ENCODE peak calls at places on chromosomes 12 and 14, in ten cellular contexts. F, S, R, M, D, A, V, T, P and G are unnamed samples.

GRCh38 chr12:127254420-127254955 is 1012.5 kb upstream of the TMEM132C start:
- DNase-seq in F (no peak), S (no peak), R (no peak), M (no peak), D (no peak), A (no peak), V (no peak), T (no peak), P (no peak), G (no peak)

GRCh38 chr14:22502007-22502406 is 87.0 kb downstream of the DAD1 start:
- DNase-seq in F (no peak), S (peak; percentile 52), R (no peak), M (no peak), D (no peak), A (no peak), V (no peak), T (no peak), P (no peak), G (no peak)

GRCh38 chr14:23436327-23437141 is 1.1 kb upstream of the MYH7 start:
- DNase-seq in F (no peak), S (peak; percentile 29), R (no peak), M (no peak), D (no peak), A (no peak), V (no peak), T (no peak), P (no peak), G (no peak)

GRCh38 chr14:103859416-103860202 is 12.2 kb upstream of the PPP1R13B start:
- DNase-seq in F (no peak), S (no peak), R (no peak), M (no peak), D (no peak), A (no peak), V (no peak), T (no peak), P (no peak), G (no peak)

GRCh38 chr12:75116611-75117010 is 93.0 kb downstream of the KCNC2 start:
- DNase-seq in F (no peak), S (no peak), R (no peak), M (no peak), D (no peak), A (no peak), V (no peak), T (no peak), P (no peak), G (no peak)

GRCh38 chr14:49623941-49624806 is 3.6 kb downstream of the MGAT2 start:
- DNase-seq in F (no peak), S (no peak), R (no peak), M (no peak), D (no peak), A (no peak), V (no peak), T (no peak), P (no peak), G (no peak)

GRCh38 chr12:113899844-113900471 is 66.2 kb downstream of the RBM19 start:
- DNase-seq in F (no peak), S (no peak), R (no peak), M (no peak), D (no peak), A (no peak), V (no peak), T (no peak), P (no peak), G (no peak)

GRCh38 chr12:90959538-90960139 is 4.7 kb upstream of the CCER1 start:
- DNase-seq in F (peak; percentile 76), S (peak; percentile 26), R (no peak), M (peak; percentile 29), D (no peak), A (no peak), V (peak; percentile 72), T (no peak), P (peak; percentile 76), G (peak; percentile 62)

GRCh38 chr14:72739446-72740405 is 154.2 kb downstream of the DPF3 start:
- DNase-seq in F (no peak), S (no peak), R (no peak), M (no peak), D (no peak), A (no peak), V (no peak), T (no peak), P (no peak), G (no peak)

GRCh38 chr14:104563742-104564615 is 15.6 kb upstream of the C14orf180 start:
- DNase-seq in F (peak; percentile 53), S (peak; percentile 80), R (no peak), M (peak; percentile 95), D (peak; percentile 84), A (peak; percentile 83), V (peak; percentile 63), T (no peak), P (peak; percentile 62), G (peak; percentile 43)

GRCh38 chr12:6294533-6295186 is 15.8 kb upstream of the PLEKHG6 start:
- DNase-seq in F (no peak), S (no peak), R (no peak), M (no peak), D (peak; percentile 6), A (no peak), V (no peak), T (no peak), P (no peak), G (no peak)

GRCh38 chr12:104991565-104992128 is 5.5 kb downstream of the NOPCHAP1 start:
- DNase-seq in F (no peak), S (no peak), R (no peak), M (no peak), D (no peak), A (no peak), V (no peak), T (no peak), P (no peak), G (no peak)

GRCh38 chr14:97802974-97803373 is 1005.8 kb downstream of the VRK1 start:
- DNase-seq in F (no peak), S (no peak), R (no peak), M (no peak), D (no peak), A (no peak), V (no peak), T (no peak), P (no peak), G (no peak)

GRCh38 chr14:80798211-80798610 is 143.3 kb downstream of the CEP128 start:
- DNase-seq in F (no peak), S (no peak), R (no peak), M (no peak), D (no peak), A (no peak), V (peak; percentile 6), T (no peak), P (no peak), G (no peak)

GRCh38 chr12:44247588-44247987 is 411.7 kb downstream of the TMEM117 start:
- DNase-seq in F (no peak), S (no peak), R (no peak), M (no peak), D (no peak), A (no peak), V (no peak), T (no peak), P (no peak), G (no peak)

DNA sequence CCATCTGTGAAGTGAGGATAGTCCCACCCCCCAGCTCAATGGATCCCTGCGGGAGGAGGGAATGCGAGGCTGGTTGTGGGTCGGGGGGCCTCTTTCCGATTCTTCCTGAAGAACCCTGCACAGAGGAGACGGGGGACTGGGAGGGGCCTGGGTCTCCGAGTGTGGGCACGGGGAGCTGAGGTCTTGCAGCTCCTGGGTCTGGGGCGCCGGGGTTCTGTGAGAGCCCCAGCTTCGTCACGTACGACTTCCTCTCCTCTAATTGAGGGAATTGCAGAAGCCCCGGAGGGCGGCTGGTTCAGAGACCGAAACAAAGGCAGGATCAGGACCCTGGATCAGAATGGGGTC is 66.6 kb downstream of the DIO3 start:
- DNase-seq in F (no peak), S (no peak), R (no peak), M (no peak), D (no peak), A (no peak), V (no peak), T (no peak), P (no peak), G (no peak)
- H3K4me3 ChIP-seq in F (no peak overlapping the region), S (peak overlapping the region; percentile 28), R (no peak overlapping the region), M (no peak overlapping the region), D (no peak overlapping the region), A (no peak overlapping the region), V (no peak overlapping the region), T (no peak overlapping the region), P (no peak overlapping the region), G (no peak overlapping the region)

GRCh38 chr14:43894534-43894933 is 612.5 kb downstream of the FSCB start:
- DNase-seq in F (peak; percentile 27), S (no peak), R (no peak), M (no peak), D (no peak), A (no peak), V (peak; percentile 18), T (no peak), P (peak; percentile 16), G (peak; percentile 1)
- TF ChIP-seq CTCF in F (peak; percentile 49), S (peak; percentile 44), R (peak; percentile 38), M (peak; percentile 14), D (no peak), A (peak; percentile 51), V (peak; percentile 42), T (no peak), P (peak; percentile 13), G (peak; percentile 36)

GRCh38 chr14:106844608-106845285 is 1318.4 kb downstream of the TMEM121 start:
- DNase-seq in F (no peak), S (peak; percentile 68), R (no peak), M (peak; percentile 53), D (peak; percentile 91), A (peak; percentile 76), V (no peak), T (no peak), P (no peak), G (peak; percentile 18)
- H3K4me3 ChIP-seq in F (no peak overlapping the region), S (peak overlapping the region; percentile 40), R (no peak overlapping the region), M (peak overlapping the region; percentile 64), D (peak overlapping the region; percentile 40), A (peak overlapping the region; percentile 58), V (no peak overlapping the region), T (no peak overlapping the region), P (peak overlapping the region; percentile 47), G (peak overlapping the region; percentile 34)

GRCh38 chr12:72471806-72472205 is 199.6 kb downstream of the TRHDE start:
- DNase-seq in F (no peak), S (no peak), R (no peak), M (no peak), D (no peak), A (no peak), V (no peak), T (no peak), P (no peak), G (no peak)

GRCh38 chr12:72468505-72468904 is 196.3 kb downstream of the TRHDE start:
- DNase-seq in F (no peak), S (no peak), R (no peak), M (no peak), D (no peak), A (no peak), V (no peak), T (no peak), P (no peak), G (no peak)

GRCh38 chr12:72467985-72468384 is 195.8 kb downstream of the TRHDE start:
- DNase-seq in F (no peak), S (no peak), R (no peak), M (no peak), D (no peak), A (no peak), V (no peak), T (no peak), P (no peak), G (no peak)

GRCh38 chr12:72476301-72476700 is 204.1 kb downstream of the TRHDE start:
- DNase-seq in F (no peak), S (no peak), R (no peak), M (no peak), D (no peak), A (no peak), V (no peak), T (no peak), P (no peak), G (no peak)

GRCh38 chr12:72472350-72472749 is 200.2 kb downstream of the TRHDE start:
- DNase-seq in F (no peak), S (no peak), R (no peak), M (no peak), D (no peak), A (no peak), V (no peak), T (no peak), P (no peak), G (no peak)
- TF ChIP-seq CTCF in F (no peak), S (no peak), R (no peak), M (no peak), D (no peak), A (no peak), V (no peak), T (no peak), P (no peak), G (no peak)